ENCODE peak calls at places on chromosomes 11 and 22, in seven cellular contexts. E is right lobe of liver, T is AG04450, R is fibroblast of mammary gland, Z is fibroblast of pulmonary artery, C is mucosa of descending colon, G is lower lobe of right lung. A is an unnamed sample.

GRCh38 chr11:74321487-74322188 is 10.2 kb upstream of the P4HA3 start:
- DNase-seq in T (no peak), C (no peak), E (no peak), Z (peak; percentile 73), R (peak; percentile 82), G (no peak), A (peak; percentile 74)

GRCh38 chr11:120539681-120540369 is 28.3 kb downstream of the GRIK4 start:
- DNase-seq in T (no peak), R (peak; percentile 33), G (no peak), Z (no peak), E (no peak), C (no peak), A (peak; percentile 31)

GRCh38 chr11:96228472-96228871 is 114.5 kb downstream of the MAML2 start:
- DNase-seq in C (no peak), T (peak; percentile 88), G (peak; percentile 49), Z (peak; percentile 96), R (peak; percentile 88), E (peak; percentile 38), A (peak; percentile 97)

GRCh38 chr11:25650319-25650718 is 681.6 kb upstream of the ANO3 start:
- DNase-seq in Z (no peak), R (no peak), C (no peak), T (no peak), G (no peak), E (no peak), A (no peak)

GRCh38 chr11:46845440-46845739 is 690 bp downstream of the CKAP5 start:
- DNase-seq in E (no peak), C (no peak), G (no peak), R (peak; percentile 6), Z (no peak), T (no peak), A (no peak)

GRCh38 chr11:61787928-61788491 is 4.4 kb downstream of the TMEM258 start:
- DNase-seq in G (no peak), T (peak; percentile 3), R (peak; percentile 58), E (no peak), Z (peak; percentile 82), C (no peak), A (peak; percentile 81)

GRCh38 chr22:27238935-27239510 is 562.5 kb downstream of the MN1 start:
- DNase-seq in G (peak; percentile 52), Z (peak; percentile 99), T (peak; percentile 95), C (peak; percentile 32), E (peak; percentile 79), R (peak; percentile 87), A (peak; percentile 97)

GRCh38 chr11:83004855-83005556 is 66.7 kb downstream of the RAB30 start:
- DNase-seq in C (no peak), E (no peak), R (no peak), T (no peak), Z (no peak), G (no peak), A (no peak)

GRCh38 chr11:65500262-65501004 is 1.6 kb downstream of the MALAT1 start:
- DNase-seq in C (peak; percentile 51), E (no peak), R (peak; percentile 54), Z (peak; percentile 74), G (no peak), T (no peak), A (peak; percentile 67)

GRCh38 chr11:73257342-73258103 is 14.6 kb upstream of the P2RY6 start:
- DNase-seq in R (peak; percentile 90), G (peak; percentile 68), Z (peak; percentile 87), E (no peak), T (peak; percentile 73), C (no peak), A (peak; percentile 88)

DNA sequence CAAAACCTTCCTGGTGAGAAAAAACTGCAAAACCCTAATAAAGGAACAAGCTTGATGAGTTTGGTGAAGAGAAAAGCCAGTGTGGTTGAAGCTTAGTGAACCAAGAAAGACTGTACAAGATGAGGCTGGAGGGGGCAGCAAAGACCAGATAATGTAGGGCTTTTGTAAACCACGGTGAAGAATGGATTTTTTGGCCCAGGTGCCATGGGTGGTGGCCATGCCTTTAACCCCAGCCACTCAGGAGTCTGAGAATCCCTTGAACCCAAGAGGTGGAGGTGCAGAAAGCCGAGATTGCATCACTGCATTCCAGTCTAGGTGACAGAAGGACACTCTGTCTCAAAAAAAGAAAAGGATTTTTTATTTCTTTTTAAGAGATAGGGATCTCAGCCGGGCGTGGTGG is 5.0 kb upstream of the ZDHHC5 start:
- DNase-seq in R (no peak), E (no peak), G (no peak), C (no peak), T (no peak), Z (no peak), A (no peak)
- TF ChIP-seq CTCF in R (no peak), E (no peak), G (no peak), C (no peak), T (peak; percentile 9), Z (peak; percentile 3), A (no peak)

GRCh38 chr11:68381716-68382115 is 69.3 kb downstream of the LRP5 start:
- DNase-seq in E (no peak), G (no peak), Z (no peak), R (no peak), C (no peak), T (no peak), A (no peak)

GRCh38 chr11:68382358-68382998 is 70.1 kb downstream of the LRP5 start:
- DNase-seq in E (no peak), C (no peak), R (no peak), T (no peak), G (no peak), Z (no peak), A (no peak)

GRCh38 chr11:68383976-68384501 is 71.6 kb downstream of the LRP5 start:
- DNase-seq in T (peak; percentile 11), C (peak; percentile 78), E (peak; percentile 68), Z (peak; percentile 54), R (peak; percentile 35), G (peak; percentile 77), A (peak; percentile 61)

GRCh38 chr11:68379216-68379615 is 66.8 kb downstream of the LRP5 start:
- DNase-seq in R (no peak), C (no peak), T (no peak), Z (no peak), G (no peak), E (no peak), A (no peak)

DNA sequence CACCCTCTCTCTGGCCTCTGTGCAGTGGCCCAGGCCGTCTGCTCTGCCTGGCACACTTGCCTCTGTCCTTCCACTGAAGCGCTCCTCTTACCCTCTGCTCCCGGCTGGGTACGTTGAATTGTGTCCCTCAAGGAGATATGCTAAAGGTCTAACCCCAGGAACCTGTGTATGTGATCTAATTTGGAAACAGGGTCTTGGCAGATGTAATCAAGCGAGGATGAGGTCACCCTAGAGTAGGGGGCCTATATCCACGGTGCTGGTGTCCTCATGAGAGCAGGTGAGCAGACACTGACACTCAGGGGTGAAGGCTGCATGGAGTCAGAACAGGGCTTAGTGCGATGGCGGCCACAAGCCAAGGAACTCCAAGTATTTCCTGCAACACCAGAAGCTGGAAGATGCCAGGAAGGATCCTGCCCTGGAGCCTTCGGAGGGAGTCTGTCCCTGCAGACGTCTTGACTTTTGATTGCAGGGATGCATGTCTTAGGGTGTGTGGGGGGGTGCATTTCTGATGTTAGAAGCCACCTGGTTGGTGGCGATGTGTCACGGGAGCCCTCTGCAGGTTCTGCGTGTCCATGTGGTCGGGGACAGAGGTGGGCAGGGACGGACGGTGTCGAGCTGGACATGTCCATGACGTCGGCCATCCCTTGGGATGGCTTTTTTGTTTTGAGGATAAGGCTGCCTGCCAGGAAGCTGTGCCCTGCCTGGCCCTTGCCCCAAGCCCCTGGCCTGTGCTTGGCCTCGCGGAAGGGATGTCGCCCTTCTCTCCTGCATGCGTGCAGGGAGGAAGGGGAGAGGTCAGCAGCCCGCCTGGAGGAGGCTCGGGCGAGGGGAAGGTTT is 68.6 kb downstream of the LRP5 start:
- DNase-seq in Z (peak; percentile 34), G (no peak), E (peak; percentile 44), T (no peak), R (no peak), C (no peak), A (peak; percentile 67)
- H3K4me3 ChIP-seq in Z (no peak overlapping the region), G (peak overlapping the region; percentile 29), E (no peak overlapping the region), T (no peak overlapping the region), R (no peak overlapping the region), C (no peak overlapping the region), A (peak overlapping the region; percentile 14)

GRCh38 chr11:130068986-130069683 is 559 bp upstream of the APLP2 start:
- DNase-seq in R (peak; percentile 90), Z (peak; percentile 93), E (peak; percentile 79), T (peak; percentile 55), G (no peak), C (no peak), A (peak; percentile 95)
- TF ChIP-seq CTCF in R (no peak), Z (peak; percentile 6), E (no peak), T (no peak), G (peak; percentile 5), C (no peak), A (peak; percentile 20)

GRCh38 chr11:14974723-14975587 is 2.8 kb upstream of the CALCA start:
- DNase-seq in G (no peak), C (peak; percentile 74), T (no peak), Z (peak; percentile 40), E (peak; percentile 54), R (peak; percentile 47), A (peak; percentile 57)
- H3K4me3 ChIP-seq in G (peak overlapping the region; percentile 39), C (no peak overlapping the region), T (no peak overlapping the region), Z (no peak overlapping the region), E (peak overlapping the region; percentile 3), R (no peak overlapping the region), A (no peak overlapping the region)

DNA sequence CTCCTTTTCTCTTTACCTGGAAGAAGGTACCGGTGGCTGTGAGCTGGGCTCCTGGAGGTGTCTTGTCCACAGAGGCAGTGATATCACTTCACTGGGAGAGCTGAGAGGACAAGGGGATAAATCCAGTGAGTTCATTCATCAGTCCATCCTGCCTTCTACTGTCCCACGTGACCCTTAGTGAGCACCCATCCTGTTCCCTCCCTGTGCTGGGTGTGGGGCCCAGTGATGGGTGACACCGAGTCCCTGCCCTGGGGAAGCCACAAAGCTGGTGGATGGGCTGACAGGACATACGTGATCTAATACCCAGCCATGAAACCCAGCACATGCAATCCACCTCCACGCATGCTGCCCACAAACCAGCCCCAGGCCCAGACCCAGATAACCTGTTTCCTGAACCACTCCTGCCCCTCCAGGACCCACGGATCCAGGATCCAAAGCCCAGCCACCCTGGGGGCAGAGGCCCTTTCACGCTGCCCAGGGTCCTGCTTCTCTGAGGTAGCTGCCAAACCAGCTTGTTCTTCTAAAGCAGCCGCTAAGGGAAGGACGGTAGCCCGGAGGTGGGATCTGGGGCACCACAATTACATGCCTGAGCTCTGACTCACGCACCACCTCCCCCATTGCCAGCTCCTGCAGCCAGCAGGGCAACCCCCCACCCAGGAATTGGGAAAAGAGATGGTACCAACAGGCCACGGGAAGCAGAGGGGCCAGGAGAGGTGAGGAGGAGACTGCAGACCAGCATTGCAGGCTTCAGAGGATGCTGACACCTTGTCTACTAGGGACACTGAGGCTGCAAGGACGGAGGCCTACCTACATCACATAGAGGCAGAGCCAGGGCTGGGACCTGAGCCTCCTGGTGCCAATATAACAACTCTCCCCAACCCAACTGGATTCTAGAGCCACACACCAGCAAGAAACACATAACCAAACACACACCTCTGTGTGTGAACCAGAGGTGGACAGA is 35.2 kb downstream of the GDPD5 start:
- DNase-seq in C (no peak), G (no peak), R (no peak), Z (peak; percentile 33), T (no peak), E (no peak), A (no peak)
- TF ChIP-seq CTCF in C (no peak), G (no peak), R (no peak), Z (no peak), T (no peak), E (no peak), A (no peak)

DNA sequence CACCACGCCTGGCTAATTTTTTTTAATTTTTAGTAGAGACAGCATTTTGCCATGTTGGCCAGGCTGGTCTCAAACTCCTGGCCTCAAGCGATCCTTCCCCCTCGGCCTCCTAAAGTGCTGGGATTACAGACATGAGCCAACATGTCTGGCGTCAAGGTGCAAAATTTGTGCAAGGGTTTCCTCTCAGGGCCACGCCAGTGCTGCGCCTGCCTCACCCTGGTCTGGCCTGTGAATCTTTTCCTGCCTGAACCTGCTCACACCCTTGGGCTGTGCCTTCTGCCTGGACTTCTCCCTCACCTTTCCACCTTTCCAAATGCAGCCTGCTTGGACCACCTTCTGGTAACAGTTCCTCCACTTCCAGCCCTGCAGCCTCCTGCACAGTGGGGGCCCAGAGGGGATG is 43.4 kb downstream of the MCM5 start:
- DNase-seq in G (no peak), C (no peak), T (no peak), R (no peak), Z (no peak), E (no peak), A (no peak)
- H3K4me3 ChIP-seq in G (no peak overlapping the region), C (no peak overlapping the region), T (no peak overlapping the region), R (no peak overlapping the region), Z (no peak overlapping the region), E (no peak overlapping the region), A (no peak overlapping the region)